ENCODE peak calls at places on chromosomes 6 and 20, in eight cellular contexts. S is dorsolateral prefrontal cortex; J is small intestine; G is effector CD8-positive, alpha-beta T cell; D is left colon; U is effector CD4-positive, alpha-beta T cell; M is left lung; N is NCI-H2171 treated with DMSO at 0.1 percent for 48 hours. Z is an unnamed sample.
A peak's percentile ranks its signal among the peaks of the same experiment; 100 is the strongest.

GRCh38 chr6:68771426-68771825 is 136.3 kb downstream of the ADGRB3 start:
- DNase-seq in S (no peak), J (no peak), G (no peak), D (no peak), U (no peak), M (no peak), N (no peak), Z (no peak)

GRCh38 chr6:46323966-46324622 is 153.3 kb upstream of the ENPP5 start:
- DNase-seq in S (no peak), J (no peak), G (no peak), D (no peak), U (no peak), M (no peak), N (no peak), Z (no peak)

GRCh38 chr20:10660661-10661060 is 13.1 kb downstream of the JAG1 start:
- DNase-seq in S (no peak), J (no peak), G (no peak), D (no peak), U (no peak), M (no peak), N (no peak), Z (no peak)

GRCh38 chr20:57582432-57583288 is 21.8 kb downstream of the PCK1 start:
- DNase-seq in S (peak; percentile 66), J (no peak), G (no peak), D (no peak), U (no peak), M (peak; percentile 30), N (peak; percentile 10), Z (no peak)

GRCh38 chr6:79984261-79984660 is 20.2 kb upstream of the TTK start:
- DNase-seq in S (no peak), J (no peak), G (no peak), D (no peak), U (no peak), M (no peak), N (peak; percentile 6), Z (peak; percentile 11)

GRCh38 chr6:43090557-43090952 is 14.4 kb downstream of the PTK7 start:
- DNase-seq in S (no peak), J (no peak), G (no peak), D (no peak), U (no peak), M (no peak), N (peak; percentile 35), Z (no peak)

GRCh38 chr6:107746461-107747030 is 77.6 kb downstream of the SCML4 start:
- DNase-seq in S (no peak), J (no peak), G (no peak), D (no peak), U (no peak), M (no peak), N (no peak), Z (no peak)

GRCh38 chr20:7113577-7114466 is 346.3 kb downstream of the BMP2 start:
- DNase-seq in S (no peak), J (peak; percentile 1), G (no peak), D (no peak), U (no peak), M (no peak), N (peak; percentile 79), Z (no peak)

GRCh38 chr6:151286192-151286591 is 46.4 kb downstream of the AKAP12 start:
- DNase-seq in S (no peak), J (peak; percentile 27), G (no peak), D (no peak), U (no peak), M (no peak), N (no peak), Z (no peak)

Z was measured in transverse colon.